ENCODE peak calls at places on chromosomes 4 and X, in ten cellular contexts. One of them, this sample, is unnamed.

GRCh38 chr4:39044947-39045734 is 12.9 kb upstream of the TMEM156 start:
- DNase-seq in coronary artery: no peak
- DNase-seq in HFFc6: no peak
- DNase-seq in fibroblast of lung: no peak
- DNase-seq in mammary epithelial cell: peak; percentile 18
- DNase-seq in uterus: no peak
- DNase-seq in CD8-positive, alpha-beta T cell: peak; percentile 40
- DNase-seq in osteocyte: no peak
- DNase-seq in OCI-LY7: peak; percentile 63
- DNase-seq in A673: no peak
- DNase-seq in this sample: no peak

GRCh38 chrX:29813174-29813573 is 402.2 kb upstream of the MAGEB2 start:
- DNase-seq in mammary epithelial cell: no peak
- DNase-seq in HFFc6: no peak
- DNase-seq in fibroblast of lung: no peak
- DNase-seq in osteocyte: no peak
- DNase-seq in CD8-positive, alpha-beta T cell: no peak
- DNase-seq in A673: peak; percentile 7
- DNase-seq in uterus: no peak
- DNase-seq in coronary artery: no peak
- DNase-seq in OCI-LY7: no peak
- DNase-seq in this sample: no peak

GRCh38 chr4:185709802-185710486 is 102.0 kb downstream of the SORBS2 start:
- DNase-seq in OCI-LY7: no peak
- DNase-seq in mammary epithelial cell: peak; percentile 87
- DNase-seq in fibroblast of lung: peak; percentile 50
- DNase-seq in uterus: no peak
- DNase-seq in coronary artery: no peak
- DNase-seq in CD8-positive, alpha-beta T cell: no peak
- DNase-seq in HFFc6: peak; percentile 39
- DNase-seq in A673: no peak
- DNase-seq in osteocyte: no peak
- DNase-seq in this sample: peak; percentile 72

GRCh38 chrX:70324326-70324725 is 34.4 kb downstream of the KIF4A start:
- DNase-seq in mammary epithelial cell: no peak
- DNase-seq in HFFc6: no peak
- DNase-seq in uterus: no peak
- DNase-seq in A673: no peak
- DNase-seq in coronary artery: no peak
- DNase-seq in OCI-LY7: no peak
- DNase-seq in osteocyte: no peak
- DNase-seq in fibroblast of lung: peak; percentile 27
- DNase-seq in CD8-positive, alpha-beta T cell: no peak
- DNase-seq in this sample: no peak

GRCh38 chr4:132065940-132066495 is 1083.1 kb upstream of the PCDH10 start:
- DNase-seq in coronary artery: no peak
- DNase-seq in OCI-LY7: no peak
- DNase-seq in osteocyte: no peak
- DNase-seq in CD8-positive, alpha-beta T cell: no peak
- DNase-seq in A673: no peak
- DNase-seq in fibroblast of lung: peak; percentile 20
- DNase-seq in mammary epithelial cell: peak; percentile 65
- DNase-seq in uterus: no peak
- DNase-seq in HFFc6: peak; percentile 28
- DNase-seq in this sample: no peak

GRCh38 chr4:188403272-188403671 is 264.0 kb downstream of the TRIML1 start:
- DNase-seq in coronary artery: no peak
- DNase-seq in fibroblast of lung: no peak
- DNase-seq in uterus: no peak
- DNase-seq in osteocyte: no peak
- DNase-seq in HFFc6: no peak
- DNase-seq in OCI-LY7: no peak
- DNase-seq in CD8-positive, alpha-beta T cell: no peak
- DNase-seq in mammary epithelial cell: peak; percentile 41
- DNase-seq in A673: peak; percentile 43
- DNase-seq in this sample: no peak

GRCh38 chr4:8762951-8763735 is 108.5 kb downstream of the HMX1 start:
- DNase-seq in HFFc6: no peak
- DNase-seq in coronary artery: peak; percentile 47
- DNase-seq in uterus: no peak
- DNase-seq in A673: no peak
- DNase-seq in fibroblast of lung: no peak
- DNase-seq in OCI-LY7: no peak
- DNase-seq in osteocyte: no peak
- DNase-seq in mammary epithelial cell: no peak
- DNase-seq in CD8-positive, alpha-beta T cell: no peak
- DNase-seq in this sample: no peak

GRCh38 chr4:52126946-52127345 is 75.8 kb downstream of the SPATA18 start:
- DNase-seq in A673: peak; percentile 51
- DNase-seq in HFFc6: no peak
- DNase-seq in fibroblast of lung: no peak
- DNase-seq in mammary epithelial cell: peak; percentile 55
- DNase-seq in OCI-LY7: no peak
- DNase-seq in CD8-positive, alpha-beta T cell: no peak
- DNase-seq in osteocyte: no peak
- DNase-seq in uterus: no peak
- DNase-seq in coronary artery: no peak
- DNase-seq in this sample: peak; percentile 55

GRCh38 chr4:74531952-74532794 is 87.2 kb downstream of the AREG start:
- DNase-seq in coronary artery: no peak
- DNase-seq in mammary epithelial cell: peak; percentile 78
- DNase-seq in HFFc6: peak; percentile 70
- DNase-seq in A673: peak; percentile 64
- DNase-seq in fibroblast of lung: peak; percentile 66
- DNase-seq in CD8-positive, alpha-beta T cell: no peak
- DNase-seq in uterus: no peak
- DNase-seq in osteocyte: no peak
- DNase-seq in OCI-LY7: peak; percentile 22
- DNase-seq in this sample: peak; percentile 78

GRCh38 chrX:14702145-14702544 is 170.7 kb downstream of the FANCB start:
- DNase-seq in coronary artery: no peak
- DNase-seq in A673: no peak
- DNase-seq in HFFc6: no peak
- DNase-seq in mammary epithelial cell: no peak
- DNase-seq in uterus: no peak
- DNase-seq in CD8-positive, alpha-beta T cell: no peak
- DNase-seq in fibroblast of lung: no peak
- DNase-seq in OCI-LY7: no peak
- DNase-seq in osteocyte: no peak
- DNase-seq in this sample: no peak

GRCh38 chrX:14700982-14701381 is 171.6 kb downstream of the GLRA2 start:
- DNase-seq in uterus: no peak
- DNase-seq in A673: no peak
- DNase-seq in osteocyte: no peak
- DNase-seq in HFFc6: no peak
- DNase-seq in mammary epithelial cell: no peak
- DNase-seq in CD8-positive, alpha-beta T cell: no peak
- DNase-seq in fibroblast of lung: no peak
- DNase-seq in OCI-LY7: no peak
- DNase-seq in coronary artery: no peak
- DNase-seq in this sample: no peak

GRCh38 chrX:14694631-14695030 is 165.3 kb downstream of the GLRA2 start:
- DNase-seq in A673: no peak
- DNase-seq in coronary artery: no peak
- DNase-seq in uterus: no peak
- DNase-seq in osteocyte: no peak
- DNase-seq in fibroblast of lung: peak; percentile 84
- DNase-seq in OCI-LY7: no peak
- DNase-seq in HFFc6: peak; percentile 66
- DNase-seq in mammary epithelial cell: peak; percentile 29
- DNase-seq in CD8-positive, alpha-beta T cell: no peak
- DNase-seq in this sample: no peak

GRCh38 chrX:14698770-14699169 is 169.4 kb downstream of the GLRA2 start:
- DNase-seq in CD8-positive, alpha-beta T cell: no peak
- DNase-seq in A673: no peak
- DNase-seq in osteocyte: no peak
- DNase-seq in HFFc6: no peak
- DNase-seq in uterus: no peak
- DNase-seq in OCI-LY7: no peak
- DNase-seq in fibroblast of lung: no peak
- DNase-seq in coronary artery: no peak
- DNase-seq in mammary epithelial cell: no peak
- DNase-seq in this sample: no peak

DNA sequence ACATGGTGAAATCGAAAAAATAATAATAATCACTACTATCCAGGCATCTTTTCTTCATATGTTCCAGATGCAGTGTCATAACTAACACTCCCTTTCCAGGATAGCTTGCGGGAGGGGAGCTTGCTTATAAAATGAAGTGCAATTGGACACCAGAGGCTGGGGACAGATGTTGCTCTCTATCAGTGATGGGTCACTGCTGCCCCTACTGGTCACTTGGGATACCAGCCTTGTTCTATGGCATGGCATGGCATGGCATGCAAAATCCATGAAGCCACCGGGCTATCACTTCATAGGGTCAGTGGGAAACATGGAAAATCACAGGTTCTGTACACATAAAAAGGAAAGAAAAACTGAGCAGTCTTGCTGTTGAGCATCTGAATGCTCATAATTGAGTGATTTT is 168.1 kb downstream of the GLRA2 start:
- DNase-seq in A673: peak; percentile 61
- DNase-seq in mammary epithelial cell: peak; percentile 21
- DNase-seq in fibroblast of lung: no peak
- DNase-seq in coronary artery: no peak
- DNase-seq in osteocyte: no peak
- DNase-seq in OCI-LY7: peak; percentile 19
- DNase-seq in CD8-positive, alpha-beta T cell: peak; percentile 4
- DNase-seq in uterus: no peak
- DNase-seq in HFFc6: peak; percentile 3
- DNase-seq in this sample: no peak
- TF ChIP-seq CTCF in A673: peak; percentile 65
- TF ChIP-seq CTCF in mammary epithelial cell: peak; percentile 75
- TF ChIP-seq CTCF in fibroblast of lung: peak; percentile 65
- TF ChIP-seq CTCF in coronary artery: no peak
- TF ChIP-seq CTCF in osteocyte: peak; percentile 48
- TF ChIP-seq CTCF in OCI-LY7: peak; percentile 69
- TF ChIP-seq CTCF in CD8-positive, alpha-beta T cell: peak; percentile 30
- TF ChIP-seq CTCF in uterus: peak; percentile 16
- TF ChIP-seq CTCF in HFFc6: peak; percentile 69
- TF ChIP-seq CTCF in this sample: peak; percentile 80

GRCh38 chr4:154317600-154317999 is 174.0 kb downstream of the DCHS2 start:
- DNase-seq in uterus: no peak
- DNase-seq in HFFc6: no peak
- DNase-seq in A673: no peak
- DNase-seq in OCI-LY7: no peak
- DNase-seq in osteocyte: no peak
- DNase-seq in fibroblast of lung: no peak
- DNase-seq in mammary epithelial cell: no peak
- DNase-seq in CD8-positive, alpha-beta T cell: no peak
- DNase-seq in coronary artery: no peak
- DNase-seq in this sample: no peak

GRCh38 chr4:154315741-154316140 is 175.9 kb downstream of the DCHS2 start:
- DNase-seq in uterus: no peak
- DNase-seq in osteocyte: no peak
- DNase-seq in HFFc6: no peak
- DNase-seq in A673: no peak
- DNase-seq in OCI-LY7: no peak
- DNase-seq in mammary epithelial cell: no peak
- DNase-seq in fibroblast of lung: no peak
- DNase-seq in CD8-positive, alpha-beta T cell: no peak
- DNase-seq in coronary artery: no peak
- DNase-seq in this sample: no peak

GRCh38 chr4:154312246-154312645 is 179.4 kb downstream of the DCHS2 start:
- DNase-seq in fibroblast of lung: no peak
- DNase-seq in uterus: no peak
- DNase-seq in A673: no peak
- DNase-seq in HFFc6: no peak
- DNase-seq in coronary artery: no peak
- DNase-seq in osteocyte: no peak
- DNase-seq in mammary epithelial cell: no peak
- DNase-seq in CD8-positive, alpha-beta T cell: no peak
- DNase-seq in OCI-LY7: no peak
- DNase-seq in this sample: no peak

GRCh38 chr4:154313004-154313587 is 178.5 kb downstream of the DCHS2 start:
- DNase-seq in osteocyte: no peak
- DNase-seq in OCI-LY7: no peak
- DNase-seq in CD8-positive, alpha-beta T cell: no peak
- DNase-seq in fibroblast of lung: no peak
- DNase-seq in mammary epithelial cell: no peak
- DNase-seq in coronary artery: no peak
- DNase-seq in HFFc6: no peak
- DNase-seq in A673: no peak
- DNase-seq in uterus: no peak
- DNase-seq in this sample: no peak

GRCh38 chr4:154314248-154314647 is 177.4 kb downstream of the DCHS2 start:
- DNase-seq in osteocyte: no peak
- DNase-seq in fibroblast of lung: peak; percentile 34
- DNase-seq in A673: peak; percentile 55
- DNase-seq in coronary artery: no peak
- DNase-seq in CD8-positive, alpha-beta T cell: no peak
- DNase-seq in OCI-LY7: no peak
- DNase-seq in HFFc6: peak; percentile 15
- DNase-seq in uterus: no peak
- DNase-seq in mammary epithelial cell: no peak
- DNase-seq in this sample: no peak
- TF ChIP-seq CTCF in osteocyte: peak; percentile 55
- TF ChIP-seq CTCF in fibroblast of lung: peak; percentile 40
- TF ChIP-seq CTCF in A673: peak; percentile 51
- TF ChIP-seq CTCF in coronary artery: no peak
- TF ChIP-seq CTCF in CD8-positive, alpha-beta T cell: no peak
- TF ChIP-seq CTCF in OCI-LY7: no peak
- TF ChIP-seq CTCF in HFFc6: peak; percentile 46
- TF ChIP-seq CTCF in uterus: no peak
- TF ChIP-seq CTCF in mammary epithelial cell: no peak
- TF ChIP-seq CTCF in this sample: peak; percentile 39

DNA sequence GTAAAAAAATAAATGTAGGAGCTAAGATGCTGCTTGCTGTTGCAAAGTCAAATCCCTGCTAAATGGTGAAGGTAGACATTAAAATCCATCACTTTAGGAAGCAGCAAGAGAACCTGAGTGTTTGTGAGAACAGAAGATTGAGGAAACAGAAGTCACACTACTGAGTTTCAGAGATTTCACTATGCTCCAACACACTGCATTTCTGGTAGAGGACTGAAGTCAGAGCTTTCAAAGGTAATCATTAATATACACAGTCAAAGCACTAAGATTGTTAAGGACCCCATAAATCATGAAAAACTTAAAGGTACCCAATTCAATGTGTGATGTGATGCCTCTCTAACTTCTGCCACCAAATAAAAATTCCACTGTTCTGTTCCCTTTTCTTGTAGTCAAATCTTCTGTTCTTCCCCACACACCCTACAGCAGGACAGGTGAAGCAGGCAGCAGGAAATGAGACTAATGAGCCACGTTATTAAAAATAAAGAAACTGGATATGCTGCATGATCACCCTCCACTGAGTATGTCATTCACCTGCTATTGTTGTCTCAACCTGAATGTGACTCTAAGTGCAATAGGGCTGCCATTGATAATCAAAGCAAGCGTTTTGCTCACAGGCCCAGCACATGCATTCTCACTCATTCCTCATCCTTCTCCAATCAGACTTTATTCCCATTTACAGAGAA is 28.9 kb upstream of the APELA start:
- DNase-seq in CD8-positive, alpha-beta T cell: no peak
- DNase-seq in coronary artery: no peak
- DNase-seq in mammary epithelial cell: no peak
- DNase-seq in OCI-LY7: no peak
- DNase-seq in osteocyte: no peak
- DNase-seq in uterus: no peak
- DNase-seq in A673: no peak
- DNase-seq in fibroblast of lung: no peak
- DNase-seq in HFFc6: no peak
- DNase-seq in this sample: no peak
- TF ChIP-seq CTCF in CD8-positive, alpha-beta T cell: no peak
- TF ChIP-seq CTCF in coronary artery: no peak
- TF ChIP-seq CTCF in mammary epithelial cell: no peak
- TF ChIP-seq CTCF in OCI-LY7: no peak
- TF ChIP-seq CTCF in osteocyte: no peak
- TF ChIP-seq CTCF in uterus: no peak
- TF ChIP-seq CTCF in A673: no peak
- TF ChIP-seq CTCF in fibroblast of lung: no peak
- TF ChIP-seq CTCF in HFFc6: no peak
- TF ChIP-seq CTCF in this sample: no peak

GRCh38 chr4:3013839-3014350 is 50.5 kb downstream of the GRK4 start:
- DNase-seq in coronary artery: no peak
- DNase-seq in OCI-LY7: no peak
- DNase-seq in mammary epithelial cell: no peak
- DNase-seq in fibroblast of lung: no peak
- DNase-seq in HFFc6: no peak
- DNase-seq in CD8-positive, alpha-beta T cell: no peak
- DNase-seq in A673: no peak
- DNase-seq in osteocyte: no peak
- DNase-seq in uterus: no peak
- DNase-seq in this sample: no peak
- TF ChIP-seq CTCF in coronary artery: no peak
- TF ChIP-seq CTCF in OCI-LY7: no peak
- TF ChIP-seq CTCF in mammary epithelial cell: no peak
- TF ChIP-seq CTCF in fibroblast of lung: no peak
- TF ChIP-seq CTCF in HFFc6: no peak
- TF ChIP-seq CTCF in CD8-positive, alpha-beta T cell: no peak
- TF ChIP-seq CTCF in A673: no peak
- TF ChIP-seq CTCF in osteocyte: no peak
- TF ChIP-seq CTCF in uterus: no peak
- TF ChIP-seq CTCF in this sample: no peak